ENCODE peak calls at places on chromosome 10, in ten cellular contexts. One of them, this sample, is unnamed. For H3K9me3, the result is how much of the 10 kb centered on the place peaks cover.

GRCh38 chr10:114283535-114283934 is 44.5 kb downstream of the VWA2 start:
- DNase-seq in adipocyte: no peak
- DNase-seq in heart left ventricle: no peak
- DNase-seq in left lung: no peak
- DNase-seq in heart right ventricle: no peak
- DNase-seq in effector memory CD4-positive, alpha-beta T cell: no peak
- DNase-seq in HCT116: no peak
- DNase-seq in SJSA1: no peak
- DNase-seq in CD8-positive, alpha-beta T cell: no peak
- DNase-seq in colonic mucosa: no peak
- DNase-seq in this sample: no peak

GRCh38 chr10:123746016-123746415 is 79.9 kb downstream of the GPR26 start:
- DNase-seq in heart left ventricle: no peak
- DNase-seq in CD8-positive, alpha-beta T cell: no peak
- DNase-seq in effector memory CD4-positive, alpha-beta T cell: no peak
- DNase-seq in SJSA1: no peak
- DNase-seq in left lung: no peak
- DNase-seq in heart right ventricle: no peak
- DNase-seq in colonic mucosa: no peak
- DNase-seq in adipocyte: no peak
- DNase-seq in HCT116: no peak
- DNase-seq in this sample: no peak

GRCh38 chr10:103295391-103296044 is 18.6 kb downstream of the INA start:
- DNase-seq in left lung: no peak
- DNase-seq in heart right ventricle: no peak
- DNase-seq in CD8-positive, alpha-beta T cell: no peak
- DNase-seq in adipocyte: peak
- DNase-seq in colonic mucosa: no peak
- DNase-seq in effector memory CD4-positive, alpha-beta T cell: no peak
- DNase-seq in SJSA1: no peak
- DNase-seq in HCT116: no peak
- DNase-seq in heart left ventricle: no peak
- DNase-seq in this sample: no peak

GRCh38 chr10:126421745-126422144 is 33.5 kb upstream of the ADAM12 start:
- DNase-seq in left lung: no peak
- DNase-seq in adipocyte: peak
- DNase-seq in effector memory CD4-positive, alpha-beta T cell: no peak
- DNase-seq in heart right ventricle: no peak
- DNase-seq in heart left ventricle: no peak
- DNase-seq in colonic mucosa: no peak
- DNase-seq in HCT116: no peak
- DNase-seq in CD8-positive, alpha-beta T cell: no peak
- DNase-seq in SJSA1: peak
- DNase-seq in this sample: peak

GRCh38 chr10:57333880-57334279 is 933.8 kb downstream of the IPMK start:
- DNase-seq in SJSA1: no peak
- DNase-seq in HCT116: no peak
- DNase-seq in CD8-positive, alpha-beta T cell: no peak
- DNase-seq in effector memory CD4-positive, alpha-beta T cell: no peak
- DNase-seq in heart right ventricle: no peak
- DNase-seq in left lung: no peak
- DNase-seq in adipocyte: no peak
- DNase-seq in heart left ventricle: no peak
- DNase-seq in colonic mucosa: no peak
- DNase-seq in this sample: no peak

GRCh38 chr10:122348951-122349361 is 25.6 kb upstream of the PLEKHA1 start:
- DNase-seq in heart right ventricle: no peak
- DNase-seq in CD8-positive, alpha-beta T cell: no peak
- DNase-seq in adipocyte: no peak
- DNase-seq in heart left ventricle: no peak
- DNase-seq in colonic mucosa: no peak
- DNase-seq in left lung: no peak
- DNase-seq in effector memory CD4-positive, alpha-beta T cell: no peak
- DNase-seq in SJSA1: no peak
- DNase-seq in HCT116: no peak
- DNase-seq in this sample: no peak

GRCh38 chr10:76071638-76072317 is 640.4 kb downstream of the LRMDA start:
- DNase-seq in heart left ventricle: no peak
- DNase-seq in effector memory CD4-positive, alpha-beta T cell: no peak
- DNase-seq in CD8-positive, alpha-beta T cell: no peak
- DNase-seq in HCT116: no peak
- DNase-seq in adipocyte: peak
- DNase-seq in heart right ventricle: no peak
- DNase-seq in SJSA1: no peak
- DNase-seq in left lung: no peak
- DNase-seq in colonic mucosa: no peak
- DNase-seq in this sample: no peak

GRCh38 chr10:114520453-114520852 is 116.2 kb upstream of the AFAP1L2 start:
- DNase-seq in CD8-positive, alpha-beta T cell: no peak
- DNase-seq in heart right ventricle: no peak
- DNase-seq in left lung: no peak
- DNase-seq in HCT116: peak
- DNase-seq in SJSA1: no peak
- DNase-seq in colonic mucosa: no peak
- DNase-seq in effector memory CD4-positive, alpha-beta T cell: no peak
- DNase-seq in adipocyte: peak
- DNase-seq in heart left ventricle: no peak
- DNase-seq in this sample: peak

GRCh38 chr10:78511324-78512204 is 477.9 kb downstream of the RPS24 start:
- DNase-seq in heart left ventricle: no peak
- DNase-seq in CD8-positive, alpha-beta T cell: no peak
- DNase-seq in effector memory CD4-positive, alpha-beta T cell: no peak
- DNase-seq in left lung: no peak
- DNase-seq in HCT116: no peak
- DNase-seq in adipocyte: no peak
- DNase-seq in SJSA1: no peak
- DNase-seq in colonic mucosa: peak
- DNase-seq in heart right ventricle: no peak
- DNase-seq in this sample: peak

GRCh38 chr10:35783305-35783838 is 141.3 kb upstream of the FZD8 start:
- DNase-seq in heart left ventricle: no peak
- DNase-seq in adipocyte: peak
- DNase-seq in colonic mucosa: no peak
- DNase-seq in HCT116: no peak
- DNase-seq in heart right ventricle: no peak
- DNase-seq in SJSA1: no peak
- DNase-seq in left lung: no peak
- DNase-seq in effector memory CD4-positive, alpha-beta T cell: no peak
- DNase-seq in CD8-positive, alpha-beta T cell: no peak
- DNase-seq in this sample: no peak

DNA sequence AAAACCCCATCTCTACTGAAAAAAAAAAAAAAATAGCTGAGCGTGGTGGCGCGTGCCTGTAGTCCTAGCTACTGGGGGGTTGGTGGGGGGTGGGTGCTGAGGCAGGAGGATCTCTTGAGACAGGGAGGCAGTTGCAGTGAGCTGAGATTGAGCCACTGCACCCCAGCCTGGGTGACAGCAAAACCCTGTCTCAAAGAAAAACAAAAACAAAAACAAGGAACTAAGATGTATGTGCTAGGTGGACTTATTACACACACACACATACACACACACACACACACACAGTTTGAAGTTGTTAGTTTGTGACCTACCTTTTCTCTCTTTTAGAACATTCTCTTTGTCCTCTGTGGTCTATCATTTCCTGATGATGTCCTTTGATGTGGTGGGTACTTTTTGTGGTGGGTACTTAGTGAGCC is 53.5 kb downstream of the EXOC6 start:
- DNase-seq in colonic mucosa: no peak
- DNase-seq in effector memory CD4-positive, alpha-beta T cell: peak
- DNase-seq in heart right ventricle: no peak
- DNase-seq in CD8-positive, alpha-beta T cell: peak
- DNase-seq in heart left ventricle: no peak
- DNase-seq in adipocyte: no peak
- DNase-seq in HCT116: no peak
- DNase-seq in SJSA1: no peak
- DNase-seq in left lung: no peak
- DNase-seq in this sample: no peak
- H3K4me3 ChIP-seq in colonic mucosa: no peak
- H3K4me3 ChIP-seq in effector memory CD4-positive, alpha-beta T cell: peak
- H3K4me3 ChIP-seq in heart right ventricle: no peak
- H3K4me3 ChIP-seq in CD8-positive, alpha-beta T cell: peak
- H3K4me3 ChIP-seq in heart left ventricle: no peak
- H3K4me3 ChIP-seq in adipocyte: no peak
- H3K4me3 ChIP-seq in HCT116: no peak
- H3K4me3 ChIP-seq in SJSA1: no peak
- H3K4me3 ChIP-seq in left lung: no peak
- H3K4me3 ChIP-seq in this sample: no peak

DNA sequence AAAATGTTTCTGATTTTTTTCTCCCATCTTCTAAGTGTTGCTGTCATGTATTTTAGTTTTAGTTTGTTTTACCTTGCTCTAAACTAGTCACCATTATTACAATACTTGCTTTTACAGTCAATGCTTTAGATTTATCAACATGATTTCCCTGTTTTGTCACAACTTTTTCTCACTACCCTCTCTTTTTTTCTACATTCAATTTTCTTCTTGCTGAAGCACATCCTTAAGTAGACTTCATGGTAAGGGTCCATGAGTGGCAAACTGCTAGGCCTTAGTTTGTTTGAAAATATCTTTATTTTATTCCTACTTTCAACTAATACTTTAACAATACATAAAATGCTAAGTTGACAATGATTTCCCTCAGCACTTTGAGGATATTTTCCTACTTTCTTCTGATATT is 173.5 kb downstream of the DNAJC1 start:
- DNase-seq in HCT116: no peak
- DNase-seq in effector memory CD4-positive, alpha-beta T cell: no peak
- DNase-seq in left lung: no peak
- DNase-seq in CD8-positive, alpha-beta T cell: no peak
- DNase-seq in colonic mucosa: no peak
- DNase-seq in adipocyte: no peak
- DNase-seq in heart left ventricle: no peak
- DNase-seq in heart right ventricle: no peak
- DNase-seq in SJSA1: no peak
- DNase-seq in this sample: no peak
- H3K9me3 ChIP-seq in HCT116: under half
- H3K9me3 ChIP-seq in effector memory CD4-positive, alpha-beta T cell: under half
- H3K9me3 ChIP-seq in left lung: half or more
- H3K9me3 ChIP-seq in CD8-positive, alpha-beta T cell: under half
- H3K9me3 ChIP-seq in colonic mucosa: under half
- H3K9me3 ChIP-seq in adipocyte: half or more
- H3K9me3 ChIP-seq in heart left ventricle: half or more
- H3K9me3 ChIP-seq in heart right ventricle: half or more
- H3K9me3 ChIP-seq in SJSA1: under half
- H3K9me3 ChIP-seq in this sample: under half

DNA sequence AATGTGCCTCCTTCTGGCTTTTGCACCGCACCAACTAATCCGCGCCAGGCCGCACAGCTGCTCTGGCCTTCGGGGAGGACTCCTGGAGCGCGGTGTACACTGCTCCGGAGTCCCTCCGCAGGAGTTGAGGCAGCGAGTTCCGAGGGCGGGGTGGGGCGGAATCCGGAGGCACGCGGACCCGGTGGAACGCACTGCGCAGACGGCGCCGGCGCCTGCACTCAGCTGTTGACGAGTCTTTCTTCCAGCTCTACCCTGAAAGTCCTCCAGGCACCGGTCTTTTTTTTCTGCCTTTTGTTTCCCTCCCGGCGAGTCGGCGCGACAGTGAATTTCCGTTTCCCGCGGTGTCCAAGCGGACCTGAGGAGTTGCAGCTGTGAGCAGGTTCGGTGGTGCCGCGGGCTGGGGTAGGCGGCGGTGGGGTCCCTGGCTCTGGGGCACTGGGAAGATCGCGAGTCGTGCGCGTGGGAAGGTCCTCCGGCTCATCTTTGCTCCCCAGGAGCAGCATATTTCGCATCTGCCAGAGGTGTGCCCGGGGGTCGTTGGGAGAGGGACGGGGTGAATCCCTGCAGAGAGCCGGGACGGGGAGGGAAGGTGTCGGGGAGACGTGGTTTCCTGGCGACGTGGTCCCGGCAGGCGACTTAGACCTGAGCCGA is 44.1 kb downstream of the SFTPD start:
- DNase-seq in HCT116: peak
- DNase-seq in CD8-positive, alpha-beta T cell: peak
- DNase-seq in heart left ventricle: peak
- DNase-seq in heart right ventricle: peak
- DNase-seq in SJSA1: peak
- DNase-seq in colonic mucosa: peak
- DNase-seq in left lung: peak
- DNase-seq in adipocyte: peak
- DNase-seq in effector memory CD4-positive, alpha-beta T cell: no peak
- DNase-seq in this sample: peak
- H3K4me3 ChIP-seq in HCT116: peak
- H3K4me3 ChIP-seq in CD8-positive, alpha-beta T cell: peak
- H3K4me3 ChIP-seq in heart left ventricle: peak
- H3K4me3 ChIP-seq in heart right ventricle: peak
- H3K4me3 ChIP-seq in SJSA1: peak
- H3K4me3 ChIP-seq in colonic mucosa: peak
- H3K4me3 ChIP-seq in left lung: peak
- H3K4me3 ChIP-seq in adipocyte: peak
- H3K4me3 ChIP-seq in effector memory CD4-positive, alpha-beta T cell: peak
- H3K4me3 ChIP-seq in this sample: peak

DNA sequence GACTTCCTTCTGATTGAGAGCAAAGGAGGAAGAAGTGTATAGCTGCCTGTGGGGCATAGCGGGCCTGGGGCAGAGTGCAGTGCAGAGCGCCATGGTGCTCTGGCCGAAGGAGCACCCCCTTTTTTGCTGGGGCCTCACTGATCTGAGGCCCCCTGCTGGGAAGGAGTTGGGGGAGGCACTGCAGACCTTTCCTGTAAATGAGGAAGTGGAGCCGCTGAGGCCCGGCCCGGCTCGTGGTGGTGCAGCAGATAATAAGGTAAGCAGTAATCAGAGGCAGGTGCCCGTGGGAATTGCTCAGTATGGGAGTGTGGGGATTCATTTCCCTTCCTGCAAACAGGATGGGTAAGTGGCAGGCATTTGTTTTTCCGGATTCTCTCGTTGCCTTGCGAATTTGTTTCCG is 373.7 kb upstream of the MKI67 start:
- DNase-seq in colonic mucosa: no peak
- DNase-seq in heart right ventricle: no peak
- DNase-seq in SJSA1: no peak
- DNase-seq in effector memory CD4-positive, alpha-beta T cell: no peak
- DNase-seq in CD8-positive, alpha-beta T cell: no peak
- DNase-seq in HCT116: no peak
- DNase-seq in adipocyte: no peak
- DNase-seq in left lung: no peak
- DNase-seq in heart left ventricle: no peak
- DNase-seq in this sample: no peak
- H3K9me3 ChIP-seq in colonic mucosa: under half
- H3K9me3 ChIP-seq in heart right ventricle: under half
- H3K9me3 ChIP-seq in SJSA1: under half
- H3K9me3 ChIP-seq in effector memory CD4-positive, alpha-beta T cell: under half
- H3K9me3 ChIP-seq in CD8-positive, alpha-beta T cell: under half
- H3K9me3 ChIP-seq in HCT116: under half
- H3K9me3 ChIP-seq in adipocyte: under half
- H3K9me3 ChIP-seq in left lung: under half
- H3K9me3 ChIP-seq in heart left ventricle: under half
- H3K9me3 ChIP-seq in this sample: under half

This sample was measured in MG63.